ENCODE peak calls at places on chromosomes 4 and X, in nine cellular contexts. U is CD8-positive, alpha-beta T cell; P is kidney; L is A549; A is prostate gland; R is right lobe of liver; V is left ventricle myocardium inferior; H is upper lobe of right lung; O is coronary artery. N is an unnamed sample.

GRCh38 chr4:15893967-15894366 is 44.6 kb downstream of the FGFBP1 start:
- DNase-seq in A (no peak), U (no peak), O (no peak), P (no peak), L (peak; percentile 82), H (no peak), V (no peak), R (no peak), N (peak; percentile 86)

GRCh38 chr4:185542626-185543336 is 7.5 kb upstream of the PDLIM3 start:
- DNase-seq in V (peak; percentile 80), R (no peak), O (peak; percentile 82), L (no peak), U (no peak), A (no peak), P (peak; percentile 89), H (no peak), N (peak; percentile 43)

GRCh38 chr4:112523008-112523440 is 7.0 kb upstream of the NEUROG2 start:
- DNase-seq in U (no peak), P (no peak), R (no peak), O (no peak), L (no peak), A (no peak), V (no peak), H (no peak), N (no peak)

GRCh38 chr4:3136454-3136853 is 62.0 kb downstream of the HTT start:
- DNase-seq in A (no peak), O (no peak), H (no peak), U (no peak), V (no peak), R (no peak), L (no peak), P (no peak), N (no peak)

GRCh38 chrX:87299563-87300160 is 217.9 kb upstream of the KLHL4 start:
- DNase-seq in A (no peak), L (no peak), O (no peak), P (no peak), H (no peak), U (no peak), R (no peak), V (no peak), N (no peak)

GRCh38 chr4:15868065-15868464 is 70.5 kb downstream of the FGFBP1 start:
- DNase-seq in A (no peak), U (no peak), P (no peak), H (no peak), L (no peak), R (no peak), O (no peak), V (no peak), N (no peak)

GRCh38 chrX:119539872-119540271 is 25.3 kb downstream of the STEEP1 start:
- DNase-seq in R (no peak), O (no peak), P (no peak), U (no peak), L (peak; percentile 15), V (no peak), H (no peak), A (no peak), N (no peak)

GRCh38 chrX:113892401-113892800 is 691.5 kb upstream of the HTR2C start:
- DNase-seq in R (no peak), H (no peak), V (no peak), A (no peak), U (no peak), L (no peak), P (no peak), O (no peak), N (no peak)

GRCh38 chr4:23686169-23686903 is 203.5 kb downstream of the PPARGC1A start:
- DNase-seq in P (no peak), H (no peak), L (no peak), A (no peak), O (no peak), R (no peak), U (no peak), V (no peak), N (no peak)

GRCh38 chr4:3469386-3470243 is 6.5 kb downstream of the DOK7 start:
- DNase-seq in L (no peak), P (peak; percentile 35), U (no peak), A (no peak), O (no peak), V (peak; percentile 70), R (no peak), H (no peak), N (no peak)

GRCh38 chrX:97846228-97846627 is 962.5 kb downstream of the RPA4 start:
- DNase-seq in U (no peak), H (no peak), R (no peak), A (no peak), V (no peak), O (no peak), P (peak; percentile 54), L (no peak), N (no peak)

GRCh38 chr4:85740431-85740861 is 265.5 kb downstream of the ARHGAP24 start:
- DNase-seq in P (no peak), V (no peak), R (no peak), O (no peak), H (no peak), U (no peak), L (no peak), A (no peak), N (no peak)

GRCh38 chrX:41382699-41383645 is 49.0 kb downstream of the DDX3X start:
- DNase-seq in L (no peak), R (no peak), P (no peak), U (no peak), A (no peak), O (no peak), V (no peak), H (no peak), N (no peak)

GRCh38 chrX:132615396-132616131 is 126.7 kb upstream of the MBNL3 start:
- DNase-seq in A (peak; percentile 4), R (peak; percentile 45), H (no peak), L (no peak), P (no peak), U (peak; percentile 43), O (no peak), V (no peak), N (no peak)

GRCh38 chrX:13764284-13764683 is 29.7 kb downstream of the OFD1 start:
- DNase-seq in A (no peak), P (no peak), V (no peak), H (no peak), O (no peak), L (no peak), U (no peak), R (no peak), N (no peak)

GRCh38 chr4:165248102-165248501 is 40.7 kb downstream of the KLHL2 start:
- DNase-seq in L (no peak), H (no peak), P (no peak), U (no peak), R (no peak), O (no peak), V (no peak), A (no peak), N (no peak)

GRCh38 chr4:110484767-110485166 is 8.8 kb downstream of the ENPEP start:
- DNase-seq in L (no peak), H (no peak), R (no peak), O (no peak), V (no peak), U (no peak), P (no peak), A (no peak), N (peak; percentile 50)

GRCh38 chrX:38819163-38819562 is 17.9 kb downstream of the MID1IP1 start:
- DNase-seq in R (no peak), V (no peak), U (no peak), A (no peak), L (no peak), H (no peak), P (no peak), O (no peak), N (no peak)

GRCh38 chrX:38819709-38820108 is 18.4 kb downstream of the MID1IP1 start:
- DNase-seq in H (no peak), V (no peak), P (no peak), U (no peak), A (no peak), O (no peak), R (no peak), L (no peak), N (no peak)

GRCh38 chrX:38816158-38816557 is 14.9 kb downstream of the MID1IP1 start:
- DNase-seq in R (no peak), H (no peak), A (no peak), U (no peak), L (no peak), O (no peak), P (no peak), V (no peak), N (no peak)

GRCh38 chrX:38820751-38821150 is 19.5 kb downstream of the MID1IP1 start:
- DNase-seq in P (no peak), A (no peak), V (no peak), O (no peak), H (no peak), U (no peak), R (no peak), L (no peak), N (no peak)

DNA sequence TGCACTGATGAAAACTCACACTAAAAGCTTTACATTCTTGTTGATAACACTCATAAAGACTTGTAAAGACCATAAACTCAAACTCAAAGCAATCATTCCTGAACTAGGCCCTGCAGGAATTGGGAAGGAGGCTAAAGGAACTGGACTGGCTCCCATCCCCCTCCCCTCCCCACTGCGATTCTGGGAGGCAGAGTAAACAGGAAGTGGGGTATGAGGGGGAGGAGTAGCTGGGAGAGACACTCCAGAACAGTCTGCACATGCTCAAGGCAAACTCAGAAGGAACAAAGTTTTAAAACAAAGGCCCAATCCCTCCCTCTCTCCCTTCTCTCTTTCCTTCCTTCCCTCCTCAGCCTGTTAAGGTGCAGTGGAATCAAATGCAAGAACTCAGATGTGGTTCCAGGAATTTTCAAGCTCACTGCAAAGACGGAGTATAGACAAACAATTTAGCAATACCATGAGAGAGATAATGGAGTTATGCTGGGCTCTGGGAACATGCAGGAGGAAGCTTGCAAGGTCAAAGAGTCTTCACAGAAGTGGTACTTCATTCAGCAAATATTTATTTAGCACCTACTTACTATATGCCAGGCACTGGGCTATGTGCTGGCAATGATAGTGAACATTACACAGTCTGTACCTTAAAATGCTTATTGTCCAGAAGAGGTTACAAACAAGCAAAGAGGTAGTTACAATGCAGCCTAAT is 15.9 kb downstream of the MID1IP1 start:
- DNase-seq in V (peak; percentile 53), U (peak; percentile 26), P (no peak), A (no peak), L (no peak), R (peak; percentile 42), O (no peak), H (peak; percentile 58), N (no peak)
- H3K27ac ChIP-seq in V (peak overlapping the region; percentile 69), U (peak overlapping the region; percentile 3), P (no peak overlapping the region), A (no peak overlapping the region), L (no peak overlapping the region), R (no peak overlapping the region), O (no peak overlapping the region), H (peak overlapping the region; percentile 47), N (peak overlapping the region; percentile 39)

GRCh38 chr4:64195582-64195981 is 213.7 kb downstream of the TECRL start:
- DNase-seq in A (no peak), U (no peak), H (no peak), L (no peak), V (no peak), P (no peak), O (no peak), R (no peak), N (no peak)
- H3K27ac ChIP-seq in A (no peak overlapping the region), U (no peak overlapping the region), H (no peak overlapping the region), L (no peak overlapping the region), V (no peak overlapping the region), P (no peak overlapping the region), O (no peak overlapping the region), R (no peak overlapping the region), N (no peak overlapping the region)

GRCh38 chr4:70511365-70511764 is 7.0 kb upstream of the AMTN start:
- DNase-seq in L (no peak), A (no peak), O (no peak), U (no peak), P (no peak), R (no peak), H (no peak), V (no peak), N (no peak)
- H3K27ac ChIP-seq in L (no peak overlapping the region), A (no peak overlapping the region), O (no peak overlapping the region), U (no peak overlapping the region), P (no peak overlapping the region), R (no peak overlapping the region), H (no peak overlapping the region), V (no peak overlapping the region), N (no peak overlapping the region)

GRCh38 chr4:102761478-102761790 is 666 bp upstream of the MANBA start:
- DNase-seq in R (no peak), A (peak; percentile 7), U (no peak), V (no peak), P (no peak), O (no peak), H (no peak), L (no peak), N (no peak)
- H3K27ac ChIP-seq in R (peak overlapping the region; percentile 93), A (peak overlapping the region; percentile 71), U (peak overlapping the region; percentile 65), V (peak overlapping the region; percentile 89), P (peak overlapping the region; percentile 32), O (peak overlapping the region; percentile 86), H (peak overlapping the region; percentile 92), L (peak overlapping the region; percentile 82), N (no peak overlapping the region)